ENCODE peak calls at places on chromosome 19, in five cellular contexts. One of them, this sample, is unnamed.

GRCh38 chr19:1171755-1172352 is 2.2 kb downstream of the SBNO2 start:
- DNase-seq in upper lobe of left lung: no peak
- DNase-seq in uterus: no peak
- DNase-seq in effector memory CD4-positive, alpha-beta T cell: no peak
- DNase-seq in tibial artery: no peak
- DNase-seq in this sample: no peak

GRCh38 chr19:44447864-44448674 is at the start of gene ZNF229:
- DNase-seq in upper lobe of left lung: peak; percentile 65
- DNase-seq in uterus: peak; percentile 71
- DNase-seq in effector memory CD4-positive, alpha-beta T cell: peak; percentile 34
- DNase-seq in tibial artery: peak; percentile 57
- DNase-seq in this sample: peak; percentile 92

GRCh38 chr19:4012092-4012974 is 4.8 kb downstream of the PIAS4 start:
- DNase-seq in upper lobe of left lung: peak; percentile 67
- DNase-seq in uterus: no peak
- DNase-seq in effector memory CD4-positive, alpha-beta T cell: no peak
- DNase-seq in tibial artery: no peak
- DNase-seq in this sample: no peak

GRCh38 chr19:56107626-56108351 is 13.3 kb downstream of the ZNF787 start:
- DNase-seq in upper lobe of left lung: no peak
- DNase-seq in uterus: no peak
- DNase-seq in effector memory CD4-positive, alpha-beta T cell: no peak
- DNase-seq in tibial artery: peak; percentile 39
- DNase-seq in this sample: no peak

GRCh38 chr19:39870171-39870971 is 24.2 kb upstream of the FBL start:
- DNase-seq in upper lobe of left lung: no peak
- DNase-seq in uterus: no peak
- DNase-seq in effector memory CD4-positive, alpha-beta T cell: no peak
- DNase-seq in tibial artery: no peak
- DNase-seq in this sample: no peak

GRCh38 chr19:14582894-14583340 is at the start of gene CLEC17A:
- DNase-seq in upper lobe of left lung: no peak
- DNase-seq in uterus: no peak
- DNase-seq in effector memory CD4-positive, alpha-beta T cell: no peak
- DNase-seq in tibial artery: no peak
- DNase-seq in this sample: no peak

GRCh38 chr19:46494936-46495788 is 505 bp downstream of the PNMA8B start:
- DNase-seq in upper lobe of left lung: no peak
- DNase-seq in uterus: no peak
- DNase-seq in effector memory CD4-positive, alpha-beta T cell: no peak
- DNase-seq in tibial artery: no peak
- DNase-seq in this sample: peak; percentile 46

GRCh38 chr19:54338521-54338920 is 441 bp downstream of the LILRA4 start:
- DNase-seq in upper lobe of left lung: no peak
- DNase-seq in uterus: no peak
- DNase-seq in effector memory CD4-positive, alpha-beta T cell: no peak
- DNase-seq in tibial artery: no peak
- DNase-seq in this sample: no peak

GRCh38 chr19:4089400-4089908 is 22.8 kb upstream of the ZBTB7A start:
- DNase-seq in upper lobe of left lung: peak; percentile 71
- DNase-seq in uterus: no peak
- DNase-seq in effector memory CD4-positive, alpha-beta T cell: peak; percentile 34
- DNase-seq in tibial artery: no peak
- DNase-seq in this sample: peak; percentile 79

GRCh38 chr19:14507704-14508246 is 10.4 kb downstream of the DNAJB1 start:
- DNase-seq in upper lobe of left lung: peak; percentile 64
- DNase-seq in uterus: no peak
- DNase-seq in effector memory CD4-positive, alpha-beta T cell: no peak
- DNase-seq in tibial artery: no peak
- DNase-seq in this sample: no peak

GRCh38 chr19:29767039-29767735 is 44.6 kb upstream of the CCNE1 start:
- DNase-seq in upper lobe of left lung: no peak
- DNase-seq in uterus: no peak
- DNase-seq in effector memory CD4-positive, alpha-beta T cell: no peak
- DNase-seq in tibial artery: no peak
- DNase-seq in this sample: no peak
- H3K27ac ChIP-seq in upper lobe of left lung: no peak overlapping the region
- H3K27ac ChIP-seq in uterus: no peak overlapping the region
- H3K27ac ChIP-seq in effector memory CD4-positive, alpha-beta T cell: no peak overlapping the region
- H3K27ac ChIP-seq in tibial artery: no peak overlapping the region
- H3K27ac ChIP-seq in this sample: no peak overlapping the region

GRCh38 chr19:12783849-12784393 is 7.4 kb upstream of the JUNB start:
- DNase-seq in upper lobe of left lung: peak; percentile 90
- DNase-seq in uterus: peak; percentile 50
- DNase-seq in effector memory CD4-positive, alpha-beta T cell: no peak
- DNase-seq in tibial artery: no peak
- DNase-seq in this sample: peak; percentile 79
- H3K4me1 ChIP-seq in upper lobe of left lung: peaks cover 78% of the 10 kb centered on the region
- H3K4me1 ChIP-seq in uterus: no peaks in the 10 kb centered on the region
- H3K4me1 ChIP-seq in effector memory CD4-positive, alpha-beta T cell: peaks cover 58% of the 10 kb centered on the region
- H3K4me1 ChIP-seq in tibial artery: peaks cover 71% of the 10 kb centered on the region
- H3K4me1 ChIP-seq in this sample: no peaks in the 10 kb centered on the region

DNA sequence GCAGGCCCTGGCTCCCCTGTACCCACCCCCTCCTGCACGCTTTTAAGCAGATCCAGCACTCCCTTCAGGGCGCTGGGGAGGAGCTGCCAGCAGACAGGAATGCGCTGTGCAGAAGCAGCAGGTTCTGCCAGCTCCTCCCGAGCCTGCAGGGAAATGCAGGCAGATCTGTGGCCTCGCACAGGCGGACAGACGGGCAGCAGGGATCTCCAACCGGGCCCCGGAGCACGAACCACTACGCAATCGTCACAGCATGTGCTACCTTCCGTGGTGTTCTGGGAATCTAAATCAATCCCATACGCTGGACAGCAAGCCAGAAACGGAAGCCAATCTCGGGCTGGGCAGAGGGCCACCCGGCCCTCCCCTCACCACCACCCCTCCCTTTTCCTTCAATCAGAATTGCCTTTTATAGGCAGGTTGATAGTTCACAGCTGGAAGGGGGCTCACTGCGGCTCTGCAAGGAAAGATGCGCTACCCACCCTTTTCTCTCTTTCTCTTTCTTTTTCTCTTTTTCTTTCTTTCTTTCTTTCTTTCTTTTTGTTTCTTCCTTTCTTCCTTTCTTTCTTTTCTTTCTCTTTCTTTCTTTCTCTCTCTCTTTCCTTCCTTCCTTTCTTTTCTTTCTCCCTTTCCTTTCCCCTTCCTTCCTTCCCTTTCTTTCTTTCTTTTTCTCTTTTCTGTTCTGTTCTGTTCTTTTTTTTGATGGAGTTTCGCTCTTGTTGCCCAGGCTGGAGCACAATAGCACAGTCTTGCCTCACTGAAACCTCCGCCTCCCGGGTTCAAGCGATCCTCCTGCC is 99.9 kb downstream of the GNG7 start:
- DNase-seq in upper lobe of left lung: peak; percentile 81
- DNase-seq in uterus: peak; percentile 93
- DNase-seq in effector memory CD4-positive, alpha-beta T cell: no peak
- DNase-seq in tibial artery: peak; percentile 92
- DNase-seq in this sample: peak; percentile 92
- H3K4me3 ChIP-seq in upper lobe of left lung: peak overlapping the region; percentile 12
- H3K4me3 ChIP-seq in uterus: peak overlapping the region; percentile 29
- H3K4me3 ChIP-seq in effector memory CD4-positive, alpha-beta T cell: no peak overlapping the region
- H3K4me3 ChIP-seq in tibial artery: peak overlapping the region; percentile 42
- H3K4me3 ChIP-seq in this sample: no peak overlapping the region

GRCh38 chr19:49335071-49335783 is at the start of gene CD37:
- DNase-seq in upper lobe of left lung: peak; percentile 55
- DNase-seq in uterus: no peak
- DNase-seq in effector memory CD4-positive, alpha-beta T cell: peak; percentile 19
- DNase-seq in tibial artery: no peak
- DNase-seq in this sample: peak; percentile 71

GRCh38 chr19:49328741-49329140 is 3.8 kb upstream of the SLC6A16 start:
- DNase-seq in upper lobe of left lung: no peak
- DNase-seq in uterus: no peak
- DNase-seq in effector memory CD4-positive, alpha-beta T cell: no peak
- DNase-seq in tibial artery: no peak
- DNase-seq in this sample: no peak

GRCh38 chr19:49333426-49334288 is 1.5 kb upstream of the CD37 start:
- DNase-seq in upper lobe of left lung: peak; percentile 65
- DNase-seq in uterus: no peak
- DNase-seq in effector memory CD4-positive, alpha-beta T cell: peak; percentile 59
- DNase-seq in tibial artery: no peak
- DNase-seq in this sample: peak; percentile 72

GRCh38 chr19:49327878-49328544 is 3.0 kb upstream of the SLC6A16 start:
- DNase-seq in upper lobe of left lung: no peak
- DNase-seq in uterus: no peak
- DNase-seq in effector memory CD4-positive, alpha-beta T cell: peak; percentile 14
- DNase-seq in tibial artery: no peak
- DNase-seq in this sample: no peak

GRCh38 chr19:49331616-49332055 is 3.6 kb upstream of the CD37 start:
- DNase-seq in upper lobe of left lung: peak; percentile 73
- DNase-seq in uterus: no peak
- DNase-seq in effector memory CD4-positive, alpha-beta T cell: peak; percentile 49
- DNase-seq in tibial artery: no peak
- DNase-seq in this sample: peak; percentile 58
- H3K27ac ChIP-seq in upper lobe of left lung: no peak overlapping the region
- H3K27ac ChIP-seq in uterus: no peak overlapping the region
- H3K27ac ChIP-seq in effector memory CD4-positive, alpha-beta T cell: peak overlapping the region; percentile 7
- H3K27ac ChIP-seq in tibial artery: no peak overlapping the region
- H3K27ac ChIP-seq in this sample: no peak overlapping the region

GRCh38 chr19:5947435-5947834 is 30.5 kb downstream of the RANBP3 start:
- DNase-seq in upper lobe of left lung: peak; percentile 64
- DNase-seq in uterus: peak; percentile 83
- DNase-seq in effector memory CD4-positive, alpha-beta T cell: no peak
- DNase-seq in tibial artery: peak; percentile 66
- DNase-seq in this sample: peak; percentile 90
- H3K4me1 ChIP-seq in upper lobe of left lung: peaks cover 52% of the 10 kb centered on the region
- H3K4me1 ChIP-seq in uterus: peaks cover 10% of the 10 kb centered on the region
- H3K4me1 ChIP-seq in effector memory CD4-positive, alpha-beta T cell: peaks cover 49% of the 10 kb centered on the region
- H3K4me1 ChIP-seq in tibial artery: peaks cover 9% of the 10 kb centered on the region
- H3K4me1 ChIP-seq in this sample: no peaks in the 10 kb centered on the region

DNA sequence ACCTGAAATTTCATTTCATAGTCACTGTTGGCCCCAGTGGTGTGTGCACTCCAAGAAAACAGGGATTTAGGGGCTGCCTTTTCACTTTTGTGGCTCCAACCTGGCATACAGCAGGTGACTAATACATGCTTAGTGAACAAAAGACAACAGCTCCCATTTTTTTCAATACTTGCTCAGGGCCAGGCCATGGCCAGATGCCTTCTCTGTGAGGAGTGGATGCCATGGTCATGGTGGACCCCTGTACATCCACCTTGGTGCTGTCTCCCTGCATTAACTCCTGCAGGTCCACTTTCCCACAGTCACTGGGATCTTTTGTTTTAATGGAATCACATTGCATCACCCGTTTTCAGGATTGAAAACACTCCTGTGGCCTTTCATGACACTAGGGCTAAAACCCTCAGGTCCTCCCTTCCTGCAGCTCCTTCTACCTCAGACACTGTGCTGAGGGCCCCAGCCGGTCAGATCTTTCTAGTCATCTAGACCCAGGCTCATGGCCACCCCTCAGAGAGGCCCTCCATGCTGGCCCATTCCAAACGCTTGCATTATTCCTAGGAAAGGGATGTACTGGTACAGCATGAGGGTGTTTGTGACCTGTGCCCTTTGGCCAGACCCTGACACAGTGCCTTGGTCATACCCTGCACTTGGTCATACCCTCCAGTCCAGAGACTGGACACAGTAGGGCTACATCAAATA is 1.2 kb upstream of the TMEM147 start:
- DNase-seq in upper lobe of left lung: no peak
- DNase-seq in uterus: no peak
- DNase-seq in effector memory CD4-positive, alpha-beta T cell: no peak
- DNase-seq in tibial artery: no peak
- DNase-seq in this sample: no peak
- H3K4me3 ChIP-seq in upper lobe of left lung: peak overlapping the region; percentile 81
- H3K4me3 ChIP-seq in uterus: peak overlapping the region; percentile 77
- H3K4me3 ChIP-seq in effector memory CD4-positive, alpha-beta T cell: no peak overlapping the region
- H3K4me3 ChIP-seq in tibial artery: peak overlapping the region; percentile 79
- H3K4me3 ChIP-seq in this sample: no peak overlapping the region

GRCh38 chr19:8046569-8047165 is 5.9 kb upstream of the CCL25 start:
- DNase-seq in upper lobe of left lung: no peak
- DNase-seq in uterus: no peak
- DNase-seq in effector memory CD4-positive, alpha-beta T cell: no peak
- DNase-seq in tibial artery: no peak
- DNase-seq in this sample: no peak
- H3K27ac ChIP-seq in upper lobe of left lung: no peak overlapping the region
- H3K27ac ChIP-seq in uterus: no peak overlapping the region
- H3K27ac ChIP-seq in effector memory CD4-positive, alpha-beta T cell: no peak overlapping the region
- H3K27ac ChIP-seq in tibial artery: no peak overlapping the region
- H3K27ac ChIP-seq in this sample: no peak overlapping the region

DNA sequence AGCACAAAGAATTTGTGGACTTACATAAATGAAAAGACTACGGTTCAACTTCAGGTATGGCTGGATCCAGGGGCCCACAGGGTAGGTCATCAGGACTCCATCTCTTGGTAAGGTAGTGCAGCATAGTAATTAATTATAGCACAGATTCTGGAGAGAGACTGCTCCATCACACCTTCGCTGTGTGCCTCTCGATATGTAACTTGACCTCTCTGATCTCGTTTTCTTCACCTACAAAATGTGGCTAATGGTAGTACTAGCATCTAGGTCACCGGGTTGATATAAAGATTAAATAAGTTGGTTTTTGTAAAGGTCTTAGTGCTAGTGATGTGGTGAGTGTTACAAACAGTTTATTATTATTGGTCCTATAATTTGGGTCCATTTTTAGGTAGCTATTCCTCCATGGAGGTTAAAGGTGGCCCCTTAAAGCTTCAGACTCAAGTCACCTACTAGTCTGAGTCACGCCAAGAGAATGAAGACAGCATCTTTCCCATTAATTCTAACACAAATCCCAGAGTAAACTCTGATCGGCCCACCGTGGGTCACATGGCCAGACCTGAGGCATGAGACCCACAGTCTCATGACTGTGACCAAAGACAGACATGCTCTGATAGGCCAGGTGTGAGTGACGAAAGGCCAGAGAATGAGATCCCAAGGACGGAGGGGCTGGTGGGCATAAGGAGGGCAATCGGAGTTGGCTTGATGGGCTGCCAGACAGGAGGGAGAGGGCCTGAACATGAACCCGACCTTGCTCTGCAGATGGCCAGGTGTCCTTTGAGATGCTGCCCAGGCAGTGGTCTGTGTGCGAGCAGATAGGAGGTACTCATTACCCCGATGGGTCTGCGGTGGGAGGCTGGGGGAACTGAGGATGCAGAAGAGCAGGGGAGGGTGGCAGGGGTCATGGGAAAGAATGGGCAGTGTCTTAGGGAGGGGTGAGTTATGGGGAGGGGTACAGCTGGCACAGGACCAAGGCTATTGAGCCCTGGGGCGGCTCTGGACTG is 18.3 kb upstream of the PSMD8 start:
- DNase-seq in upper lobe of left lung: no peak
- DNase-seq in uterus: no peak
- DNase-seq in effector memory CD4-positive, alpha-beta T cell: no peak
- DNase-seq in tibial artery: no peak
- DNase-seq in this sample: no peak
- H3K4me1 ChIP-seq in upper lobe of left lung: peaks cover 1% of the 10 kb centered on the region
- H3K4me1 ChIP-seq in uterus: no peaks in the 10 kb centered on the region
- H3K4me1 ChIP-seq in effector memory CD4-positive, alpha-beta T cell: no peaks in the 10 kb centered on the region
- H3K4me1 ChIP-seq in tibial artery: no peaks in the 10 kb centered on the region
- H3K4me1 ChIP-seq in this sample: no peaks in the 10 kb centered on the region